ENCODE peak calls at places on chromosomes 11 and 22, in four cellular contexts. S, J, O and T are unnamed samples.
A peak's percentile ranks its signal among the peaks of the same experiment; 100 is the strongest.

GRCh38 chr11:29025001-29025400 is 916.8 kb downstream of the METTL15 start:
- DNase-seq in S (peak; percentile 2), J (no peak), O (no peak), T (no peak)

GRCh38 chr22:38080847-38081635 is 2.9 kb downstream of the SLC16A8 start:
- DNase-seq in S (peak; percentile 54), J (no peak), O (peak; percentile 35), T (no peak)

GRCh38 chr22:48779211-48779643 is 1048.4 kb downstream of the BRD1 start:
- DNase-seq in S (no peak), J (no peak), O (no peak), T (no peak)

GRCh38 chr11:119518746-119519382 is 95.9 kb upstream of the THY1 start:
- DNase-seq in S (no peak), J (no peak), O (peak; percentile 68), T (peak; percentile 34)

GRCh38 chr22:28582806-28583205 is 96.8 kb downstream of the TTC28 start:
- DNase-seq in S (no peak), J (no peak), O (peak; percentile 4), T (no peak)

GRCh38 chr22:33335611-33336279 is 277.6 kb upstream of the SYN3 start:
- DNase-seq in S (no peak), J (no peak), O (no peak), T (no peak)

GRCh38 chr11:130828741-130829140 is 87.5 kb downstream of the SNX19 start:
- DNase-seq in S (no peak), J (no peak), O (no peak), T (no peak)

GRCh38 chr11:6635082-6635932 is 16.1 kb upstream of the TPP1 start:
- DNase-seq in S (peak; percentile 43), J (no peak), O (no peak), T (peak; percentile 22)

GRCh38 chr11:12029738-12030363 is 21.4 kb upstream of the DKK3 start:
- DNase-seq in S (no peak), J (no peak), O (peak; percentile 89), T (no peak)

GRCh38 chr11:127875076-127875475 is 712.3 kb downstream of the ETS1 start:
- DNase-seq in S (no peak), J (no peak), O (no peak), T (no peak)

GRCh38 chr11:119729581-119730346 is 764 bp upstream of the NECTIN1 start:
- DNase-seq in S (peak; percentile 88), J (peak; percentile 15), O (peak; percentile 80), T (peak; percentile 23)

GRCh38 chr11:47507016-47507631 is 45.8 kb downstream of the CELF1 start:
- DNase-seq in S (no peak), J (no peak), O (no peak), T (no peak)

GRCh38 chr11:61687420-61687819 is 7.2 kb downstream of the DAGLA start:
- DNase-seq in S (no peak), J (no peak), O (no peak), T (no peak)

GRCh38 chr11:135033545-135033944 is 621.5 kb upstream of the B3GAT1 start:
- DNase-seq in S (peak; percentile 48), J (no peak), O (no peak), T (no peak)

GRCh38 chr11:2750601-2751522 is 51.1 kb upstream of the KCNQ1OT1 start:
- DNase-seq in S (no peak), J (no peak), O (no peak), T (no peak)

GRCh38 chr11:76803811-76804600 is 20.9 kb downstream of the TSKU start:
- DNase-seq in S (peak; percentile 22), J (no peak), O (no peak), T (no peak)

GRCh38 chr11:68340784-68341556 is 28.6 kb downstream of the LRP5 start:
- DNase-seq in S (no peak), J (peak; percentile 16), O (peak; percentile 70), T (no peak)

GRCh38 chr11:133893381-133893780 is 48.1 kb upstream of the SPATA19 start:
- DNase-seq in S (no peak), J (no peak), O (no peak), T (no peak)

GRCh38 chr22:31350410-31350863 is 4.3 kb upstream of the PATZ1 start:
- DNase-seq in S (no peak), J (no peak), O (no peak), T (no peak)

GRCh38 chr22:42833104-42833503 is 24.0 kb downstream of the ARFGAP3 start:
- DNase-seq in S (no peak), J (no peak), O (no peak), T (no peak)

GRCh38 chr11:118005224-118006152 is 19.3 kb downstream of the IL10RA start:
- DNase-seq in S (no peak), J (no peak), O (no peak), T (no peak)

GRCh38 chr11:84580338-84580737 is 1046.8 kb downstream of the DLG2 start:
- DNase-seq in S (no peak), J (no peak), O (no peak), T (no peak)

GRCh38 chr22:16793831-16794230 is 31.4 kb downstream of the XKR3 start:
- DNase-seq in S (no peak), J (no peak), O (no peak), T (no peak)

GRCh38 chr22:20591660-20592310 is 84.4 kb downstream of the MED15 start:
- DNase-seq in S (peak; percentile 50), J (no peak), O (no peak), T (no peak)

GRCh38 chr22:41050873-41051272 is 41.5 kb upstream of the EP300 start:
- DNase-seq in S (no peak), J (no peak), O (no peak), T (no peak)

GRCh38 chr11:92782806-92783205 is 186.6 kb upstream of the MTNR1B start:
- DNase-seq in S (no peak), J (no peak), O (no peak), T (no peak)

GRCh38 chr22:21753374-21754111 is 17.9 kb upstream of the YPEL1 start:
- DNase-seq in S (no peak), J (no peak), O (no peak), T (no peak)

GRCh38 chr11:71169328-71169727 is 83.0 kb downstream of the SHANK2 start:
- DNase-seq in S (no peak), J (no peak), O (no peak), T (no peak)

GRCh38 chr22:24414984-24415945 is 12.1 kb upstream of the ADORA2A start:
- DNase-seq in S (no peak), J (no peak), O (no peak), T (no peak)

GRCh38 chr11:74147199-74147929 is 23.4 kb downstream of the C2CD3 start:
- DNase-seq in S (no peak), J (no peak), O (peak; percentile 69), T (no peak)